ENCODE peak calls at places on chromosomes 12 and 14, in six cellular contexts. S is PC-9, A is NCI-H1417, P is tibial artery, M is transverse colon, O is T-cell. I is an unnamed sample.

GRCh38 chr12:70719084-70719483 is 81.9 kb upstream of the PTPRB start:
- DNase-seq in S (no peak), A (no peak), P (no peak), M (no peak), O (no peak), I (no peak)

GRCh38 chr14:90109858-90110257 is 48.1 kb downstream of the KCNK13 start:
- DNase-seq in S (peak), A (peak), P (no peak), M (no peak), O (no peak), I (no peak)

GRCh38 chr12:112570096-112570495 is 151.3 kb downstream of the PTPN11 start:
- DNase-seq in S (no peak), A (no peak), P (no peak), M (no peak), O (no peak), I (no peak)

GRCh38 chr12:100484178-100484886 is 10.7 kb downstream of the NR1H4 start:
- DNase-seq in S (no peak), A (no peak), P (no peak), M (no peak), O (no peak), I (no peak)

GRCh38 chr12:12282761-12283160 is 15.9 kb upstream of the LRP6 start:
- DNase-seq in S (peak), A (no peak), P (no peak), M (no peak), O (no peak), I (no peak)

GRCh38 chr14:39731912-39732311 is 299.7 kb upstream of the FBXO33 start:
- DNase-seq in S (no peak), A (no peak), P (no peak), M (no peak), O (no peak), I (no peak)

GRCh38 chr12:94261781-94262180 is 113.4 kb downstream of the PLXNC1 start:
- DNase-seq in S (no peak), A (no peak), P (no peak), M (no peak), O (no peak), I (no peak)

GRCh38 chr12:77941396-77941795 is 110.7 kb downstream of the NAV3 start:
- DNase-seq in S (no peak), A (no peak), P (no peak), M (no peak), O (no peak), I (peak)